ENCODE peak calls at places on chromosomes 2 and 18, in five cellular contexts. S, Q, L, H and K are unnamed samples.

GRCh38 chr2:183984871-183985270 is 613.5 kb upstream of the ZNF804A start:
- DNase-seq in S (no peak), Q (no peak), L (no peak), H (no peak), K (no peak)

GRCh38 chr2:143702931-143703330 is 573.7 kb downstream of the ARHGAP15 start:
- DNase-seq in S (no peak), Q (no peak), L (no peak), H (no peak), K (no peak)

GRCh38 chr2:112807233-112807807 is 23.0 kb upstream of the IL1A start:
- DNase-seq in S (no peak), Q (no peak), L (no peak), H (no peak), K (no peak)

GRCh38 chr2:112727276-112728028 is 6.6 kb downstream of the NT5DC4 start:
- DNase-seq in S (no peak), Q (no peak), L (no peak), H (no peak), K (no peak)

GRCh38 chr2:50723549-50723948 is 308.4 kb downstream of the NRXN1 start:
- DNase-seq in S (no peak), Q (no peak), L (no peak), H (no peak), K (no peak)

GRCh38 chr2:157628282-157628531 is 457 bp downstream of the ACVR1C start:
- DNase-seq in S (no peak), Q (no peak), L (no peak), H (no peak), K (no peak)

GRCh38 chr2:181430406-181431199 is 26.6 kb upstream of the ITGA4 start:
- DNase-seq in S (peak; percentile 50), Q (peak; percentile 70), L (no peak), H (no peak), K (no peak)

GRCh38 chr2:21012557-21012937 is 31.3 kb downstream of the APOB start:
- DNase-seq in S (no peak), Q (no peak), L (no peak), H (no peak), K (no peak)

GRCh38 chr18:23662309-23663263 is at the start of gene ANKRD29:
- DNase-seq in S (peak; percentile 38), Q (no peak), L (no peak), H (no peak), K (no peak)

GRCh38 chr18:34873966-34874365 is 163.9 kb downstream of the DTNA start:
- DNase-seq in S (no peak), Q (no peak), L (no peak), H (no peak), K (no peak)

GRCh38 chr2:54403512-54404238 is 52.5 kb upstream of the SPTBN1 start:
- DNase-seq in S (no peak), Q (no peak), L (no peak), H (no peak), K (no peak)

GRCh38 chr2:222033541-222033940 is 265.3 kb downstream of the PAX3 start:
- DNase-seq in S (no peak), Q (no peak), L (no peak), H (no peak), K (no peak)

GRCh38 chr2:224436634-224437033 is 34.7 kb upstream of the FAM124B start:
- DNase-seq in S (no peak), Q (no peak), L (no peak), H (no peak), K (no peak)

GRCh38 chr2:24885221-24886113 is 34.6 kb downstream of the ADCY3 start:
- DNase-seq in S (no peak), Q (no peak), L (no peak), H (no peak), K (no peak)

GRCh38 chr2:10426726-10427567 is 21.2 kb downstream of the ODC1 start:
- DNase-seq in S (no peak), Q (no peak), L (no peak), H (no peak), K (no peak)

GRCh38 chr2:238847841-238848565 is at the start of gene TWIST2:
- DNase-seq in S (no peak), Q (no peak), L (no peak), H (peak; percentile 52), K (no peak)

GRCh38 chr18:77016936-77017335 is 115.6 kb downstream of the MBP start:
- DNase-seq in S (no peak), Q (no peak), L (no peak), H (no peak), K (no peak)

GRCh38 chr2:224194161-224194560 is 155.1 kb upstream of the SERPINE2 start:
- DNase-seq in S (no peak), Q (no peak), L (no peak), H (no peak), K (no peak)

GRCh38 chr2:150282821-150283309 is 204.6 kb downstream of the RND3 start:
- DNase-seq in S (no peak), Q (no peak), L (no peak), H (peak; percentile 38), K (no peak)

GRCh38 chr2:68620762-68621161 is 22.6 kb upstream of the PROKR1 start:
- DNase-seq in S (no peak), Q (no peak), L (no peak), H (no peak), K (no peak)

GRCh38 chr2:54968561-54969218 is 81.6 kb downstream of the RTN4 start:
- DNase-seq in S (no peak), Q (no peak), L (no peak), H (no peak), K (no peak)

GRCh38 chr2:26901326-26902183 is 53.6 kb downstream of the DPYSL5 start:
- DNase-seq in S (no peak), Q (no peak), L (no peak), H (no peak), K (no peak)

GRCh38 chr2:224837558-224837957 is 121.4 kb upstream of the CCDC195 start:
- DNase-seq in S (no peak), Q (no peak), L (no peak), H (no peak), K (no peak)

GRCh38 chr2:46964835-46965560 is 49.4 kb upstream of the MCFD2 start:
- DNase-seq in S (no peak), Q (no peak), L (no peak), H (peak; percentile 84), K (no peak)

GRCh38 chr2:239256297-239256696 is 144.5 kb downstream of the HDAC4 start:
- DNase-seq in S (no peak), Q (no peak), L (no peak), H (no peak), K (no peak)

GRCh38 chr2:12807907-12808810 is 91.4 kb downstream of the TRIB2 start:
- DNase-seq in S (no peak), Q (no peak), L (no peak), H (no peak), K (no peak)

GRCh38 chr18:12702221-12703095 is at the start of the genes CEP76 and PSMG2:
- DNase-seq in S (peak; percentile 95), Q (peak; percentile 92), L (peak; percentile 64), H (peak; percentile 71), K (peak; percentile 51)

GRCh38 chr2:9167718-9168657 is 38.6 kb upstream of the ASAP2 start:
- DNase-seq in S (no peak), Q (no peak), L (no peak), H (no peak), K (no peak)

DNA sequence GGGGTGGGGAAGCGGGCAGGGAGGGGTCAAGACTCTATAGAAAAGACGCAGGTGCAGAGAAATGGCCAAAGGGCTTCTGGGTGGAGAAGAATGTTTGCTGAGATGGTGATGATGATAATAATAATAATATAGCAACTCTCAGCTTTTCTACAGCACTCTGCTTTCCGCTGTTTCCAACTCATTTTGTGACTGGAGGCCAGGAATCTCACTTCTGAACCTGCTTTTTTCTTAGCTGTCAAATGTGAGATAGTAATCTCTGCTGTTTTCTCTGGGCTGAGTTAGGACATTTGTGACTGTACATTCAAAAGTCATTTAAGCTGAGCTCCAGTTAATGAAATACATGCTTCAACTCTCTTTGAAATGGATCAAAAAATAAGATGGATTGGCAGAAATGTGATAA is 58.4 kb downstream of the TNS1 start:
- DNase-seq in S (no peak), Q (no peak), L (no peak), H (no peak), K (no peak)
- H3K4me3 ChIP-seq in S (no peak overlapping the region), Q (no peak overlapping the region), L (no peak overlapping the region), H (peak overlapping the region; percentile 59), K (no peak overlapping the region)

GRCh38 chr2:2657121-2657962 is 326.3 kb upstream of the MYT1L start:
- DNase-seq in S (no peak), Q (no peak), L (no peak), H (no peak), K (no peak)

GRCh38 chr2:2650608-2651375 is 319.7 kb upstream of the MYT1L start:
- DNase-seq in S (no peak), Q (no peak), L (no peak), H (no peak), K (no peak)

GRCh38 chr2:2656046-2656715 is 325.1 kb upstream of the MYT1L start:
- DNase-seq in S (no peak), Q (no peak), L (no peak), H (no peak), K (no peak)

GRCh38 chr2:2653221-2653620 is 322.1 kb upstream of the MYT1L start:
- DNase-seq in S (no peak), Q (no peak), L (no peak), H (no peak), K (no peak)

GRCh38 chr2:2655451-2655850 is 324.4 kb upstream of the MYT1L start:
- DNase-seq in S (no peak), Q (no peak), L (no peak), H (no peak), K (no peak)
- TF ChIP-seq CTCF in S (no peak), Q (no peak), L (no peak), H (no peak), K (no peak)

GRCh38 chr18:33745396-33745795 is 167.4 kb downstream of the ASXL3 start:
- DNase-seq in S (no peak), Q (no peak), L (no peak), H (no peak), K (no peak)

GRCh38 chr18:33751613-33752221 is 173.7 kb downstream of the ASXL3 start:
- DNase-seq in S (peak; percentile 30), Q (peak; percentile 46), L (no peak), H (no peak), K (no peak)

GRCh38 chr18:33749831-33750230 is 171.8 kb downstream of the ASXL3 start:
- DNase-seq in S (peak; percentile 38), Q (no peak), L (no peak), H (no peak), K (no peak)

GRCh38 chr18:33744032-33744697 is 166.1 kb downstream of the ASXL3 start:
- DNase-seq in S (no peak), Q (no peak), L (no peak), H (no peak), K (no peak)

GRCh38 chr18:33746261-33746660 is 168.2 kb downstream of the ASXL3 start:
- DNase-seq in S (no peak), Q (no peak), L (no peak), H (no peak), K (no peak)
- H3K4me3 ChIP-seq in S (no peak overlapping the region), Q (no peak overlapping the region), L (no peak overlapping the region), H (no peak overlapping the region), K (no peak overlapping the region)

GRCh38 chr2:160407393-160408204 is 86.0 kb downstream of the RBMS1 start:
- DNase-seq in S (peak; percentile 46), Q (peak; percentile 75), L (no peak), H (peak; percentile 56), K (no peak)
- TF ChIP-seq CTCF in S (no peak), Q (no peak), L (no peak), H (no peak), K (no peak)